ENCODE peak calls at places on chromosomes 11 and 22, in five cellular contexts. One of them, this sample, is unnamed.
A peak's percentile ranks its signal among the peaks of the same experiment; 100 is the strongest.

GRCh38 chr11:115591380-115591779 is 87.2 kb upstream of the CADM1 start:
- DNase-seq in epithelial cell of proximal tubule: no peak
- DNase-seq in IMR-90: no peak
- DNase-seq in CD8-positive, alpha-beta T cell: no peak
- DNase-seq in right atrium auricular region: no peak
- DNase-seq in this sample: no peak

GRCh38 chr22:50640857-50641647 is 13.1 kb upstream of the ARSA start:
- DNase-seq in epithelial cell of proximal tubule: no peak
- DNase-seq in IMR-90: no peak
- DNase-seq in CD8-positive, alpha-beta T cell: no peak
- DNase-seq in right atrium auricular region: no peak
- DNase-seq in this sample: no peak

GRCh38 chr11:100929377-100929776 is 200.2 kb downstream of the PGR start:
- DNase-seq in epithelial cell of proximal tubule: no peak
- DNase-seq in IMR-90: peak; percentile 81
- DNase-seq in CD8-positive, alpha-beta T cell: no peak
- DNase-seq in right atrium auricular region: no peak
- DNase-seq in this sample: no peak

GRCh38 chr11:118843518-118843917 is 40.2 kb upstream of the CXCR5 start:
- DNase-seq in epithelial cell of proximal tubule: no peak
- DNase-seq in IMR-90: no peak
- DNase-seq in CD8-positive, alpha-beta T cell: no peak
- DNase-seq in right atrium auricular region: no peak
- DNase-seq in this sample: no peak

GRCh38 chr11:55357560-55358184 is 10.1 kb upstream of the OR4A15 start:
- DNase-seq in epithelial cell of proximal tubule: no peak
- DNase-seq in IMR-90: no peak
- DNase-seq in CD8-positive, alpha-beta T cell: no peak
- DNase-seq in right atrium auricular region: no peak
- DNase-seq in this sample: no peak

GRCh38 chr11:9313648-9314290 is 624 bp downstream of the TMEM41B start:
- DNase-seq in epithelial cell of proximal tubule: no peak
- DNase-seq in IMR-90: peak; percentile 8
- DNase-seq in CD8-positive, alpha-beta T cell: no peak
- DNase-seq in right atrium auricular region: no peak
- DNase-seq in this sample: no peak

GRCh38 chr22:43901976-43902643 is 10.3 kb upstream of the PNPLA5 start:
- DNase-seq in epithelial cell of proximal tubule: no peak
- DNase-seq in IMR-90: peak; percentile 97
- DNase-seq in CD8-positive, alpha-beta T cell: no peak
- DNase-seq in right atrium auricular region: no peak
- DNase-seq in this sample: no peak

GRCh38 chr11:120125005-120125404 is 12.9 kb downstream of the TRIM29 start:
- DNase-seq in epithelial cell of proximal tubule: no peak
- DNase-seq in IMR-90: peak; percentile 25
- DNase-seq in CD8-positive, alpha-beta T cell: no peak
- DNase-seq in right atrium auricular region: no peak
- DNase-seq in this sample: no peak

GRCh38 chr11:15148181-15148580 is 33.5 kb downstream of the INSC start:
- DNase-seq in epithelial cell of proximal tubule: no peak
- DNase-seq in IMR-90: peak; percentile 56
- DNase-seq in CD8-positive, alpha-beta T cell: no peak
- DNase-seq in right atrium auricular region: no peak
- DNase-seq in this sample: no peak

GRCh38 chr11:43567396-43567975 is 113.1 kb upstream of the HSD17B12 start:
- DNase-seq in epithelial cell of proximal tubule: no peak
- DNase-seq in IMR-90: peak; percentile 56
- DNase-seq in CD8-positive, alpha-beta T cell: no peak
- DNase-seq in right atrium auricular region: no peak
- DNase-seq in this sample: no peak

GRCh38 chr11:65476632-65477270 is 22.1 kb upstream of the MALAT1 start:
- DNase-seq in epithelial cell of proximal tubule: no peak
- DNase-seq in IMR-90: no peak
- DNase-seq in CD8-positive, alpha-beta T cell: no peak
- DNase-seq in right atrium auricular region: no peak
- DNase-seq in this sample: no peak

GRCh38 chr11:65478411-65479183 is 20.2 kb upstream of the MALAT1 start:
- DNase-seq in epithelial cell of proximal tubule: no peak
- DNase-seq in IMR-90: peak; percentile 73
- DNase-seq in CD8-positive, alpha-beta T cell: no peak
- DNase-seq in right atrium auricular region: no peak
- DNase-seq in this sample: no peak

GRCh38 chr11:65482306-65482850 is 16.5 kb upstream of the MALAT1 start:
- DNase-seq in epithelial cell of proximal tubule: no peak
- DNase-seq in IMR-90: no peak
- DNase-seq in CD8-positive, alpha-beta T cell: no peak
- DNase-seq in right atrium auricular region: no peak
- DNase-seq in this sample: no peak

GRCh38 chr11:65477271-65478029 is 21.4 kb upstream of the MALAT1 start:
- DNase-seq in epithelial cell of proximal tubule: no peak
- DNase-seq in IMR-90: peak; percentile 92
- DNase-seq in CD8-positive, alpha-beta T cell: peak; percentile 92
- DNase-seq in right atrium auricular region: peak; percentile 98
- DNase-seq in this sample: peak; percentile 95

GRCh38 chr11:65479184-65480145 is 19.4 kb upstream of the MALAT1 start:
- DNase-seq in epithelial cell of proximal tubule: peak; percentile 86
- DNase-seq in IMR-90: peak; percentile 95
- DNase-seq in CD8-positive, alpha-beta T cell: no peak
- DNase-seq in right atrium auricular region: no peak
- DNase-seq in this sample: no peak
- TF ChIP-seq CTCF in epithelial cell of proximal tubule: peak; percentile 59
- TF ChIP-seq CTCF in IMR-90: peak; percentile 61
- TF ChIP-seq CTCF in CD8-positive, alpha-beta T cell: no peak
- TF ChIP-seq CTCF in right atrium auricular region: peak; percentile 20
- TF ChIP-seq CTCF in this sample: peak; percentile 35

GRCh38 chr11:116958246-116958645 is 120.8 kb upstream of the APOA1 start:
- DNase-seq in epithelial cell of proximal tubule: no peak
- DNase-seq in IMR-90: no peak
- DNase-seq in CD8-positive, alpha-beta T cell: no peak
- DNase-seq in right atrium auricular region: no peak
- DNase-seq in this sample: no peak
- TF ChIP-seq CTCF in epithelial cell of proximal tubule: no peak
- TF ChIP-seq CTCF in IMR-90: no peak
- TF ChIP-seq CTCF in CD8-positive, alpha-beta T cell: no peak
- TF ChIP-seq CTCF in right atrium auricular region: no peak
- TF ChIP-seq CTCF in this sample: no peak

GRCh38 chr11:68271023-68271780 is 571 bp downstream of the C11orf24 start:
- DNase-seq in epithelial cell of proximal tubule: no peak
- DNase-seq in IMR-90: peak; percentile 83
- DNase-seq in CD8-positive, alpha-beta T cell: peak; percentile 67
- DNase-seq in right atrium auricular region: peak; percentile 78
- DNase-seq in this sample: no peak
- TF ChIP-seq CTCF in epithelial cell of proximal tubule: peak; percentile 67
- TF ChIP-seq CTCF in IMR-90: peak; percentile 57
- TF ChIP-seq CTCF in CD8-positive, alpha-beta T cell: peak; percentile 43
- TF ChIP-seq CTCF in right atrium auricular region: no peak
- TF ChIP-seq CTCF in this sample: peak; percentile 71

GRCh38 chr11:69000831-69001245 is 12.2 kb downstream of the MRGPRF start:
- DNase-seq in epithelial cell of proximal tubule: no peak
- DNase-seq in IMR-90: peak; percentile 87
- DNase-seq in CD8-positive, alpha-beta T cell: no peak
- DNase-seq in right atrium auricular region: peak; percentile 89
- DNase-seq in this sample: no peak
- TF ChIP-seq CTCF in epithelial cell of proximal tubule: peak; percentile 60
- TF ChIP-seq CTCF in IMR-90: peak; percentile 66
- TF ChIP-seq CTCF in CD8-positive, alpha-beta T cell: no peak
- TF ChIP-seq CTCF in right atrium auricular region: no peak
- TF ChIP-seq CTCF in this sample: peak; percentile 67

GRCh38 chr11:106172389-106172991 is 95.0 kb downstream of the AASDHPPT start:
- DNase-seq in epithelial cell of proximal tubule: no peak
- DNase-seq in IMR-90: no peak
- DNase-seq in CD8-positive, alpha-beta T cell: no peak
- DNase-seq in right atrium auricular region: no peak
- DNase-seq in this sample: no peak
- TF ChIP-seq CTCF in epithelial cell of proximal tubule: no peak
- TF ChIP-seq CTCF in IMR-90: no peak
- TF ChIP-seq CTCF in CD8-positive, alpha-beta T cell: no peak
- TF ChIP-seq CTCF in right atrium auricular region: no peak
- TF ChIP-seq CTCF in this sample: no peak

DNA sequence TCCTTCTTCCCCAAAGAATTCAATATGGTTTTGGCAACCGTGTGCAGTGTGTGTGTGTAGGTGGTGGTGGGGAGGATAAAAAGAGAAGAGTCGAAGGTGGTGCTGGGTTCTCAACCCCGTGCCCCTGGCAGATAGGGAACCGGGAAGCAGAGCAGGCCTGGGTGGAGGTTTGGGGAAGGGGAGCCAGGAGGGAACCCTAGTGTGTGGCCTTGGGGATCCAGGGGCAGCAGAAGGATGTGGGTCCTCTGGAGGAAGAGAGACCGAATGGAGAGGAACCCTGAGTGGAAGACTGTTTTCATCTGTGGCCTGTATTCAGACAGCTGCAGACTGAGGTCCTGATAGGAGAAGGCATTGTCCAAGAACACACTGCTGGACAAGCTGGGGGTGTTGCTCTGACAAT is 73.3 kb upstream of the B3GAT1 start:
- DNase-seq in epithelial cell of proximal tubule: no peak
- DNase-seq in IMR-90: no peak
- DNase-seq in CD8-positive, alpha-beta T cell: no peak
- DNase-seq in right atrium auricular region: no peak
- DNase-seq in this sample: no peak
- TF ChIP-seq CTCF in epithelial cell of proximal tubule: no peak
- TF ChIP-seq CTCF in IMR-90: no peak
- TF ChIP-seq CTCF in CD8-positive, alpha-beta T cell: no peak
- TF ChIP-seq CTCF in right atrium auricular region: no peak
- TF ChIP-seq CTCF in this sample: no peak

DNA sequence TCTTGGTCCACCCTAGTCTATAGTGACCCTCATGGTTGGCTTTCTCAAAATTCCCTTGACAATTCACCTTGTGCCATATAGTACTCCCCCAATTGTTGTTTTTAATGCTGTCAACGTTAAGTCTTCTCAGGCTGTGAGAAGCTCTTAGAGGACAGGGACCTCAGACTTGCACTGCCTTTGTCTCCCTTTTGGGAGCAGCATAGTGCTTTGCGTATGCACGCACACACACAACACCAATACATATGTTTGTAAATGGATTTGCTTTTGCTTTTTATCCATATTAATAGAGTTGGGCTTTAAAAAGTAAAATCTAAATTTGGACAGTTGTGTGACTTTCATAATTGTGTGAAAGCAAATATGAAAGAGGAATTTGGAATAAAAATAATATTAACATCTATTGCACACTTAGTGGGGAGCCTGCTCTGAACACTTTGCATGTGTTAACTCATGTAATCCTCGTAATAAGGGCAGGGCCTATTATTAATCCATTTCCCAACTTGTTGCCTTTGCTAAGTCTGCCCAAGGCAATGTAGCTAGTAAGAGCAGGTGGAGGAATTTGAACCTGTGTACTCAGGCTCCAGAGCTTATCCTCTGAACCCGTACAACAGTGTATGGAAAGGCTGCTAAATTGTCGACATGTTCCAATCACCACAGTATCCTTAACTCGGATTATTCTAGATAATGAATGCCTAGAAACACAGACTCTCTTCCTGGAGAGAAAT is 257.7 kb upstream of the NARS2 start:
- DNase-seq in epithelial cell of proximal tubule: no peak
- DNase-seq in IMR-90: no peak
- DNase-seq in CD8-positive, alpha-beta T cell: no peak
- DNase-seq in right atrium auricular region: no peak
- DNase-seq in this sample: no peak
- TF ChIP-seq CTCF in epithelial cell of proximal tubule: peak; percentile 6
- TF ChIP-seq CTCF in IMR-90: no peak
- TF ChIP-seq CTCF in CD8-positive, alpha-beta T cell: no peak
- TF ChIP-seq CTCF in right atrium auricular region: no peak
- TF ChIP-seq CTCF in this sample: no peak

GRCh38 chr11:61569701-61570100 is 11.2 kb downstream of the SYT7 start:
- DNase-seq in epithelial cell of proximal tubule: no peak
- DNase-seq in IMR-90: no peak
- DNase-seq in CD8-positive, alpha-beta T cell: no peak
- DNase-seq in right atrium auricular region: no peak
- DNase-seq in this sample: no peak

GRCh38 chr11:61571337-61571736 is 9.5 kb downstream of the SYT7 start:
- DNase-seq in epithelial cell of proximal tubule: no peak
- DNase-seq in IMR-90: no peak
- DNase-seq in CD8-positive, alpha-beta T cell: no peak
- DNase-seq in right atrium auricular region: no peak
- DNase-seq in this sample: no peak

GRCh38 chr11:61571869-61572268 is 9.0 kb downstream of the SYT7 start:
- DNase-seq in epithelial cell of proximal tubule: no peak
- DNase-seq in IMR-90: no peak
- DNase-seq in CD8-positive, alpha-beta T cell: no peak
- DNase-seq in right atrium auricular region: no peak
- DNase-seq in this sample: no peak

GRCh38 chr11:61564936-61565696 is 15.8 kb downstream of the SYT7 start:
- DNase-seq in epithelial cell of proximal tubule: no peak
- DNase-seq in IMR-90: no peak
- DNase-seq in CD8-positive, alpha-beta T cell: no peak
- DNase-seq in right atrium auricular region: no peak
- DNase-seq in this sample: no peak

GRCh38 chr11:61567286-61568061 is 13.4 kb downstream of the SYT7 start:
- DNase-seq in epithelial cell of proximal tubule: peak; percentile 13
- DNase-seq in IMR-90: peak; percentile 73
- DNase-seq in CD8-positive, alpha-beta T cell: peak; percentile 69
- DNase-seq in right atrium auricular region: peak; percentile 74
- DNase-seq in this sample: peak; percentile 91
- TF ChIP-seq CTCF in epithelial cell of proximal tubule: peak; percentile 48
- TF ChIP-seq CTCF in IMR-90: peak; percentile 39
- TF ChIP-seq CTCF in CD8-positive, alpha-beta T cell: no peak
- TF ChIP-seq CTCF in right atrium auricular region: peak; percentile 28
- TF ChIP-seq CTCF in this sample: peak; percentile 97

This sample was measured in type B pancreatic cell.